ENCODE peak calls at places on chromosomes 1 and 21, in five cellular contexts. B, L, Y, D and X are unnamed samples.

GRCh38 chr1:228090613-228091081 is 8.1 kb downstream of the ARF1 start:
- DNase-seq in D (no peak), B (peak; percentile 37), L (no peak), Y (no peak), X (no peak)

GRCh38 chr1:156816561-156817328 is at the start of gene SH2D2A:
- DNase-seq in D (no peak), L (peak; percentile 77), Y (no peak), B (peak; percentile 89), X (no peak)

GRCh38 chr1:239958063-239958462 is 133.6 kb upstream of the FMN2 start:
- DNase-seq in D (no peak), B (no peak), Y (no peak), L (no peak), X (no peak)

GRCh38 chr1:53066941-53067738 is 5.1 kb downstream of the PODN start:
- DNase-seq in L (no peak), B (peak; percentile 64), D (no peak), Y (no peak), X (no peak)

GRCh38 chr1:10784998-10785854 is 11.2 kb downstream of the CASZ1 start:
- DNase-seq in D (no peak), B (peak; percentile 61), L (no peak), Y (no peak), X (no peak)

GRCh38 chr1:39726600-39726999 is 12.1 kb upstream of the PPIE start:
- DNase-seq in Y (no peak), B (no peak), L (no peak), D (no peak), X (no peak)

GRCh38 chr1:153805042-153805745 is 30.0 kb downstream of the SLC27A3 start:
- DNase-seq in B (no peak), D (no peak), L (peak; percentile 93), Y (no peak), X (peak; percentile 91)

GRCh38 chr1:199553104-199553503 is 474.4 kb upstream of the NR5A2 start:
- DNase-seq in D (no peak), Y (no peak), B (no peak), L (no peak), X (no peak)

GRCh38 chr1:117611121-117611601 is 5.3 kb downstream of the TENT5C start:
- DNase-seq in B (no peak), L (no peak), D (no peak), Y (no peak), X (no peak)

GRCh38 chr1:62280150-62280549 is 39.1 kb downstream of the KANK4 start:
- DNase-seq in Y (no peak), B (peak; percentile 91), L (no peak), D (no peak), X (no peak)

GRCh38 chr1:51063121-51063520 is 38.9 kb upstream of the C1orf185 start:
- DNase-seq in Y (peak; percentile 87), L (peak; percentile 87), D (no peak), B (no peak), X (peak; percentile 93)

GRCh38 chr1:51061231-51061943 is 40.6 kb upstream of the C1orf185 start:
- DNase-seq in B (no peak), Y (no peak), D (no peak), L (peak; percentile 50), X (peak; percentile 39)

DNA sequence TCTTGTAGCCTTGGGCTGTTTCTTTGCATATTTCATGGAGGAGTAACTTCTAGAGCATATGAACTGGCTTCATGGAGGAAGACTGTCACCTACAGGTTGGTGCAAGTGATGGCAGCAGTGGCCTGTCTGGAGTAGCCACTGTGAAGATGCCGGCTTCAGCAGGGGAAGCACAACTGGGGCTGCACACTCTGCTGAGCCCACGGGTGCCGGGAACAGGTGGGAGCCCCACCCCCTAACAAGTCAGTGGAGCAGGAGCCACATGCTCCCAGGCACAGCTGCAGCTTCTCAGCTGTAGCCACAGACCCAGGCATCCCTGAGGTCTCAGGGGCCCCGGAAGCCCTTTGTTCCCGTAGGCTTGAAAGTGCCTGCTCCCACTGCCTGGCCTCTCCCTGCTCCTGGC is 43.2 kb upstream of the C1orf185 start:
- DNase-seq in D (no peak), L (peak; percentile 10), B (no peak), Y (no peak), X (peak; percentile 50)
- TF ChIP-seq CTCF in D (peak; percentile 62), L (peak; percentile 61), B (peak; percentile 35), Y (peak; percentile 31), X (peak; percentile 72)

GRCh38 chr21:25887166-25887565 is 152.4 kb downstream of the GABPA start:
- DNase-seq in L (no peak), D (no peak), B (no peak), Y (no peak), X (no peak)
- TF ChIP-seq CTCF in L (no peak), D (peak; percentile 31), B (no peak), Y (peak; percentile 35), X (peak; percentile 46)

GRCh38 chr21:38805282-38806152 is at the start of gene ETS2:
- DNase-seq in B (peak; percentile 98), L (peak; percentile 92), Y (peak; percentile 72), D (peak; percentile 71), X (peak; percentile 76)
- TF ChIP-seq CTCF in B (peak; percentile 14), L (no peak), Y (no peak), D (no peak), X (no peak)

GRCh38 chr1:59045636-59046035 is 251.3 kb upstream of the FGGY start:
- DNase-seq in B (no peak), L (no peak), D (no peak), Y (no peak), X (no peak)

GRCh38 chr1:59046134-59046533 is 250.8 kb upstream of the FGGY start:
- DNase-seq in Y (no peak), L (no peak), D (no peak), B (no peak), X (peak; percentile 60)

GRCh38 chr1:59043796-59044195 is 253.1 kb upstream of the FGGY start:
- DNase-seq in L (peak; percentile 80), Y (peak; percentile 21), D (no peak), B (no peak), X (peak; percentile 96)

GRCh38 chr1:59044535-59045121 is 252.3 kb upstream of the FGGY start:
- DNase-seq in Y (no peak), B (no peak), D (no peak), L (no peak), X (no peak)

GRCh38 chr1:59045137-59045536 is 251.8 kb upstream of the FGGY start:
- DNase-seq in D (no peak), L (no peak), Y (no peak), B (no peak), X (no peak)
- TF ChIP-seq CTCF in D (no peak), L (no peak), Y (no peak), B (no peak), X (no peak)

DNA sequence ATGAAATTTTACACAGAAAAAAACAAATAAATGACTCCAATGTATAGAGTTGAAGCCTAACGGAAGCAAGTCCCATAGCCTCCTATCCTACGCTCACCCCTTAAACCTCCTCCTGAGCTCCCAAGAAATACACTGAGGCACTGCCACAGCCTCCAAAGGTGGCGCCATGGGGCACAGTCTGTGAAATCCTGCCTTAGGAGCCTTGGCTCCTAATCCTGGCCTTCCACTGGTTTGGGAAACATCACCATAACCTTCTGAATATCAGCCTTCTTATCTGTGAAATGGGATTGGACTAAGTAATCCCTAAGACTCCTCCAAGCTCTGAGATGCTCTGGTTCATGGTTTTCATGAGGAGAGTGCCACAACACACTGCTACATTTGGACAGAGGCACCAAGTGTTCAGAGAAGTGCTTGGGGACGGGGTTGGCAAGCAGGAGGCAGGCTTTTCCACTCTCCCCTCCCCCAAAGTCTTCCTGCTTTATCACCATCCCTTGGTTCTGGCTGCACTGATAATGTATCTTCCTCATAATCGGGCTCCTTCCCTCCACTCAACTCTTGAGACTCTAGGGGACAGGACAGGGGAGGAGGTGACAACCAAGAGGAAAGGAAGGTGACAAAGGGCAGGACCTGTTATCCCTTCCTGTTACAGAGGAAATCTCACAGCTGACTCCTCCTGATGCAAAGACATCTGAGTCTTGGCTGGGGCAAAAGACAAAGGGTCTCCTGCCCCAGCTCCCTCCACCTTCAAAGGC is 2.7 kb downstream of the SLAMF7 start:
- DNase-seq in D (no peak), B (no peak), Y (no peak), L (no peak), X (no peak)
- TF ChIP-seq CTCF in D (peak; percentile 23), B (no peak), Y (no peak), L (no peak), X (no peak)

GRCh38 chr1:185316163-185317033 is 645 bp downstream of the IVNS1ABP start:
- DNase-seq in L (peak; percentile 88), D (peak; percentile 54), Y (peak; percentile 68), B (peak; percentile 97), X (peak; percentile 90)

GRCh38 chr1:185317886-185318310 is 855 bp upstream of the IVNS1ABP start:
- DNase-seq in L (peak; percentile 77), B (peak; percentile 76), D (no peak), Y (no peak), X (peak; percentile 5)

GRCh38 chr1:185315364-185316108 is 1.5 kb downstream of the IVNS1ABP start:
- DNase-seq in B (no peak), L (no peak), Y (no peak), D (no peak), X (no peak)

GRCh38 chr1:185318431-185319151 is 1.5 kb upstream of the IVNS1ABP start:
- DNase-seq in D (no peak), B (no peak), Y (no peak), L (no peak), X (no peak)

DNA sequence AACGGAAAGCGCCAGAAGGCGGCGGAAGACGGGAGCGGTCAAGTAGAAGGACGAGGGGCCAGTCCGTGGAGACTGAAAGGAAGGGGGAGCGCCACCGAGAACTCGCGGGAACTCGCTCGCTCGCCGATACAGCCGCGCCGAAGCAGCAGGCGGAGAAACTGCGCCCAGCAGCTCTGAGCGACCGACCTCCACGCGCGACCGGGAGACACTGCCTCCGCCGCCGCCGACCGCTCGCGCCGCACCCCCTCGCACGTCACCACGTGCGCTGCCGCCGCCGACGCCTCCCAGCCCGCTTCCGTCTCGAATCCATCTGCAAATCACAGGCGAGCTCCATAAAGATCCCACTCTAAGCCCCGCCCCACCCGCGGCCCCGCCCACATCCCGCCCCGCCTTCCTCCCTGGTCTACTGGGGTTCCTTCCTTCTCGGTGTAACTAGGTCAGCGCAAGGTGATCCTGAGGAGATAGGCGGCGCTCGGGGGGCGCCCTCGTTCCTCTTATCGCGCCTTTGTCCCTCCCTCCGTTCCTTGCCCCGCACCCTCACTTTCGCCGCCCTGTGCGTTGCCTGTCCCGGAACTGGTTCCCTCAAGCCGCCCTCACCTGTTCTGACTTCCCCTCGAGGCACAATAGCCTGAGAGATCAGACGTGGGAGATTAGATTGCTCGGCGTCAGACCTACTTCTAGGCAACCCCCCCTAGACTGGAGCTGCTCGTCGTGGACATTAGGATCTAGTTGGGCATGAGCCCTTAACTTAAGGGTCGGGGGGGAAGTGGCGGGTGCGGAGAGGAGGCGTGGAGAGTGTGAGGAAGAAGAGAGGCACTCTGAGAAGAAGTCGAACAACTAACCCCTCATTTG is at the start of gene IVNS1ABP:
- DNase-seq in Y (peak; percentile 76), D (peak; percentile 93), L (peak; percentile 94), B (peak; percentile 98), X (peak; percentile 89)
- TF ChIP-seq CTCF in Y (peak; percentile 30), D (peak; percentile 47), L (peak; percentile 6), B (peak; percentile 43), X (peak; percentile 41)

DNA sequence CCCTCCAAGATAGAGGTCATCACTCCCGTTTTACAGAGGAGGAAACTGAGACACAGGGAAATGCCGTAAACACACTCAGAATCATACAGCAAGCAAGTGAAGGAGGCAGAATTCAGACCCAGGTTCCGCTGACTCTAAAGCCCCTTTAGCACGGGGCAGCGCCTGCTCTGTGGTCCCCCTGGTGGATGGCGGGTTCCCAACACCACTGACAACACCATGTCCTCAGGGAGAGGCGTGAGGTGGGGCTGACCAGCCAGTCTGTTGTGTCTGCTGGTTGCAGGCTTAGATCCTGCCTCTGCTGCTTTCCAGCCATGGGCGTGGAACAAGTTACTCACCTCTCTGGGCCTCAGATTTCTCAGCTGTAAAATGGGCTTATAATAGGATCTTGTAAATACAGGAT is 617.3 kb downstream of the MATN1 start:
- DNase-seq in Y (no peak), L (no peak), B (peak; percentile 70), D (peak; percentile 47), X (peak; percentile 10)
- TF ChIP-seq CTCF in Y (peak; percentile 67), L (peak; percentile 15), B (peak; percentile 29), D (peak; percentile 87), X (peak; percentile 70)